ENCODE peak calls at places on chromosomes 11 and 22, in ten cellular contexts. U is BE2C; D is aorta; M is naive thymus-derived CD4-positive, alpha-beta T cell; L is heart left ventricle; I is CD8-positive, alpha-beta T cell; V is MM.1S; R is gastrocnemius medialis; C is left ventricle myocardium inferior; N is neuronal stem cell. H is an unnamed sample.

GRCh38 chr11:111386611-111387150 is 7.6 kb upstream of the POU2AF1 start:
- DNase-seq in U (no peak), D (no peak), M (no peak), L (no peak), I (no peak), V (no peak), R (no peak), C (no peak), N (no peak), H (no peak)

GRCh38 chr11:43905788-43906187 is 25.2 kb downstream of the ALKBH3 start:
- DNase-seq in U (peak; percentile 54), D (no peak), M (no peak), L (peak; percentile 49), I (no peak), V (no peak), R (no peak), C (no peak), N (no peak), H (no peak)

GRCh38 chr11:782264-783174 is 5.2 kb upstream of the GATD1 start:
- DNase-seq in U (no peak), D (no peak), M (no peak), L (peak; percentile 23), I (no peak), V (no peak), R (no peak), C (no peak), N (no peak), H (no peak)

GRCh38 chr11:68002575-68002942 is 1.3 kb downstream of the UNC93B1 start:
- DNase-seq in U (no peak), D (peak; percentile 82), M (no peak), L (no peak), I (no peak), V (peak; percentile 61), R (no peak), C (no peak), N (no peak), H (no peak)

GRCh38 chr11:21888814-21889213 is 304.1 kb upstream of the ANO5 start:
- DNase-seq in U (no peak), D (no peak), M (no peak), L (no peak), I (no peak), V (no peak), R (peak; percentile 21), C (no peak), N (no peak), H (no peak)

GRCh38 chr22:29916007-29916544 is 33.1 kb downstream of the MTMR3 start:
- DNase-seq in U (no peak), D (no peak), M (no peak), L (no peak), I (no peak), V (no peak), R (no peak), C (no peak), N (no peak), H (no peak)

GRCh38 chr11:81237139-81237538 is 1496.5 kb downstream of the FAM181B start:
- DNase-seq in U (no peak), D (no peak), M (no peak), L (no peak), I (no peak), V (peak; percentile 70), R (no peak), C (no peak), N (peak; percentile 50), H (no peak)

GRCh38 chr11:134659882-134660281 is 247.8 kb upstream of the B3GAT1 start:
- DNase-seq in U (no peak), D (no peak), M (no peak), L (no peak), I (no peak), V (no peak), R (no peak), C (no peak), N (no peak), H (no peak)

GRCh38 chr22:45511847-45512261 is 9.2 kb downstream of the FBLN1 start:
- DNase-seq in U (no peak), D (peak; percentile 80), M (no peak), L (peak; percentile 85), I (no peak), V (no peak), R (peak; percentile 84), C (peak; percentile 80), N (no peak), H (no peak)

GRCh38 chr22:22983816-22984215 is 86.5 kb upstream of the GNAZ start:
- DNase-seq in U (no peak), D (no peak), M (no peak), L (no peak), I (no peak), V (no peak), R (no peak), C (no peak), N (no peak), H (no peak)

GRCh38 chr11:69356703-69357457 is 62.9 kb downstream of the MYEOV start:
- DNase-seq in U (no peak), D (no peak), M (no peak), L (no peak), I (no peak), V (no peak), R (no peak), C (no peak), N (no peak), H (no peak)

GRCh38 chr11:122731500-122731913 is 76.0 kb downstream of the UBASH3B start:
- DNase-seq in U (no peak), D (no peak), M (no peak), L (no peak), I (no peak), V (peak; percentile 54), R (no peak), C (no peak), N (no peak), H (no peak)

GRCh38 chr22:35219012-35219411 is 38.3 kb upstream of the HMGXB4 start:
- DNase-seq in U (no peak), D (no peak), M (no peak), L (no peak), I (no peak), V (no peak), R (no peak), C (no peak), N (no peak), H (no peak)

GRCh38 chr11:33618956-33619355 is 81.7 kb downstream of the C11orf91 start:
- DNase-seq in U (no peak), D (no peak), M (no peak), L (no peak), I (no peak), V (no peak), R (no peak), C (no peak), N (no peak), H (no peak)

GRCh38 chr22:39110631-39111561 is 13.9 kb downstream of the APOBEC3H start:
- DNase-seq in U (peak; percentile 43), D (no peak), M (no peak), L (no peak), I (no peak), V (no peak), R (no peak), C (no peak), N (no peak), H (no peak)

GRCh38 chr11:69125861-69126260 is 29.9 kb upstream of the SMIM38 start:
- DNase-seq in U (no peak), D (no peak), M (no peak), L (no peak), I (no peak), V (no peak), R (no peak), C (no peak), N (no peak), H (no peak)

GRCh38 chr11:68838572-68838964 is 3.1 kb downstream of the CPT1A start:
- DNase-seq in U (no peak), D (peak; percentile 68), M (peak; percentile 11), L (peak; percentile 55), I (no peak), V (no peak), R (peak; percentile 41), C (no peak), N (no peak), H (peak; percentile 15)

GRCh38 chr22:47419239-47419638 is 656.8 kb downstream of the TBC1D22A start:
- DNase-seq in U (no peak), D (no peak), M (no peak), L (no peak), I (no peak), V (peak; percentile 28), R (no peak), C (no peak), N (no peak), H (no peak)
- H3K9me3 ChIP-seq in U (no peaks in the 10 kb centered on the region), D (peaks cover 3% of the 10 kb centered on the region), M (peaks cover 4% of the 10 kb centered on the region), L (peaks cover 7% of the 10 kb centered on the region), I (no peaks in the 10 kb centered on the region), V (no peaks in the 10 kb centered on the region), R (no peaks in the 10 kb centered on the region), C (peaks cover 9% of the 10 kb centered on the region), N (peaks cover 49% of the 10 kb centered on the region), H (no peaks in the 10 kb centered on the region)

DNA sequence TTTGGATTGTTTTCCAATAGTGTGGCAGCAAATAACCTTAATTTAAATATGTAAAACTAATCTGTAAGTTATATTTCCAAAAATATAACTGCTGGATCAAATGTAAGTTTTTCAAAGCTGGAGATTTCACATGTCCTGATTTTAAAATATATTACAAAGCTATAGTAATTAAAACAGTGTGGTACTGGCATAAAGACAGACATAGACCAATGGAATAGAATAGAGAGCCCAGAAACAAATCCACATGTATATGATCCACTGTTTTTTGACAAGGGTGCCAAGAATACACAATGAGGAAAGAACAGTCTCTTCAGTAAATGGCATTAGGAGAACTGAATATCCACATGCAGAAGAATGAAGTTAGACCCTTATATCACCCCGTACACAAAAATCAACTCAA is 4.0 kb downstream of the OR4X2 start:
- DNase-seq in U (no peak), D (no peak), M (no peak), L (no peak), I (no peak), V (no peak), R (no peak), C (no peak), N (no peak), H (no peak)
- H3K9me3 ChIP-seq in U (no peaks in the 10 kb centered on the region), D (peaks cover 1% of the 10 kb centered on the region), M (peaks cover 4% of the 10 kb centered on the region), L (peaks cover 30% of the 10 kb centered on the region), I (no peaks in the 10 kb centered on the region), V (no peaks in the 10 kb centered on the region), R (no peaks in the 10 kb centered on the region), C (peaks cover 67% of the 10 kb centered on the region), N (peaks cover 9% of the 10 kb centered on the region), H (no peaks in the 10 kb centered on the region)

GRCh38 chr22:47388778-47389177 is 626.3 kb downstream of the TBC1D22A start:
- DNase-seq in U (no peak), D (peak; percentile 26), M (no peak), L (no peak), I (no peak), V (no peak), R (no peak), C (no peak), N (no peak), H (no peak)
- H3K9me3 ChIP-seq in U (no peaks in the 10 kb centered on the region), D (no peaks in the 10 kb centered on the region), M (no peaks in the 10 kb centered on the region), L (no peaks in the 10 kb centered on the region), I (no peaks in the 10 kb centered on the region), V (no peaks in the 10 kb centered on the region), R (no peaks in the 10 kb centered on the region), C (no peaks in the 10 kb centered on the region), N (peaks cover 82% of the 10 kb centered on the region), H (no peaks in the 10 kb centered on the region)

DNA sequence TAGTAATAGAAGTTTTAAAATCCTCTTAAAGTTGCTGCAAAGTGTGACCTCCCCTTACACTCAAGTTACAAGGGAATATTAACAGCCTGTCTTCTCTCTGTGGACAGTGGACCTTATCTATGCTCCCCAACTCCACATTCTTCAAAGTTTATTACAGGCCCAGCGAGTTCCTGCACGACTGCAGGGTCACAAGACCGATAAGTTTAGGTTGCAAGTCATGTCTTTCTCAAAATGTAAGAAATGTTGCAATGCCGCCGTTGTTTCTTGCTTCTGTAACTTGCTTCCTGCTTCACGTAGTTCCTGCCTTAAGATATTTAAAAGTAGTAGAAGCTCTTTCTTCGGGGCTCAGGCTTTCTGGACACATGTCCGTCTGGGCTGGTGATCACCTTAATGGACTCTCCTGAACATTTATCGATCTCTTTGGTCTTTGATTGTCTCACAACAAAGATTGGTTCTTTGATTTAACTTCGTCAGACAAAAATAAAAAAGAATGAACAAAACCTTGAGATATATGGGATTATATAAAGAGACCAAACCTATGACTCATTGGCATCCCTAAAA is 45.2 kb upstream of the GLYAT start:
- DNase-seq in U (no peak), D (no peak), M (no peak), L (no peak), I (no peak), V (no peak), R (no peak), C (no peak), N (no peak), H (no peak)
- H3K9me3 ChIP-seq in U (no peaks in the 10 kb centered on the region), D (no peaks in the 10 kb centered on the region), M (no peaks in the 10 kb centered on the region), L (no peaks in the 10 kb centered on the region), I (no peaks in the 10 kb centered on the region), V (no peaks in the 10 kb centered on the region), R (no peaks in the 10 kb centered on the region), C (no peaks in the 10 kb centered on the region), N (no peaks in the 10 kb centered on the region), H (no peaks in the 10 kb centered on the region)

H was measured in CD8-positive, alpha-beta memory T cell.